ENCODE peak calls at places on chromosomes 6 and 20, in six cellular contexts. One of them, this sample, is unnamed.

GRCh38 chr20:40945754-40946451 is 82.7 kb upstream of the TOP1 start:
- DNase-seq in activated CD8-positive, alpha-beta memory T cell treated with anti-CD3 and anti-CD28 coated beads for 48 hours: no peak
- DNase-seq in ascending aorta: no peak
- DNase-seq in SW480: peak; percentile 61
- DNase-seq in putamen: peak; percentile 49
- DNase-seq in NCI-H1694 treated with DMSO at 0.1 percent for 48 hours: peak; percentile 58
- DNase-seq in this sample: peak; percentile 49

GRCh38 chr6:22926613-22927348 is 357.4 kb downstream of the HDGFL1 start:
- DNase-seq in putamen: no peak
- DNase-seq in SW480: no peak
- DNase-seq in ascending aorta: no peak
- DNase-seq in activated CD8-positive, alpha-beta memory T cell treated with anti-CD3 and anti-CD28 coated beads for 48 hours: no peak
- DNase-seq in NCI-H1694 treated with DMSO at 0.1 percent for 48 hours: no peak
- DNase-seq in this sample: no peak

GRCh38 chr6:157679605-157680580 is 143.2 kb upstream of the SNX9 start:
- DNase-seq in NCI-H1694 treated with DMSO at 0.1 percent for 48 hours: no peak
- DNase-seq in activated CD8-positive, alpha-beta memory T cell treated with anti-CD3 and anti-CD28 coated beads for 48 hours: no peak
- DNase-seq in SW480: no peak
- DNase-seq in ascending aorta: no peak
- DNase-seq in putamen: no peak
- DNase-seq in this sample: no peak

GRCh38 chr6:47221565-47221964 is 88.1 kb downstream of the TNFRSF21 start:
- DNase-seq in NCI-H1694 treated with DMSO at 0.1 percent for 48 hours: no peak
- DNase-seq in putamen: no peak
- DNase-seq in SW480: no peak
- DNase-seq in activated CD8-positive, alpha-beta memory T cell treated with anti-CD3 and anti-CD28 coated beads for 48 hours: no peak
- DNase-seq in ascending aorta: no peak
- DNase-seq in this sample: no peak

GRCh38 chr6:5435449-5435848 is 174.1 kb downstream of the FARS2 start:
- DNase-seq in putamen: peak; percentile 22
- DNase-seq in NCI-H1694 treated with DMSO at 0.1 percent for 48 hours: no peak
- DNase-seq in ascending aorta: peak; percentile 65
- DNase-seq in activated CD8-positive, alpha-beta memory T cell treated with anti-CD3 and anti-CD28 coated beads for 48 hours: no peak
- DNase-seq in SW480: no peak
- DNase-seq in this sample: no peak

GRCh38 chr6:33898771-33899170 is 95.0 kb upstream of the MLN start:
- DNase-seq in NCI-H1694 treated with DMSO at 0.1 percent for 48 hours: no peak
- DNase-seq in ascending aorta: no peak
- DNase-seq in SW480: no peak
- DNase-seq in activated CD8-positive, alpha-beta memory T cell treated with anti-CD3 and anti-CD28 coated beads for 48 hours: no peak
- DNase-seq in putamen: no peak
- DNase-seq in this sample: no peak

GRCh38 chr6:9131616-9132015 is 696.3 kb upstream of the SLC35B3 start:
- DNase-seq in SW480: no peak
- DNase-seq in NCI-H1694 treated with DMSO at 0.1 percent for 48 hours: no peak
- DNase-seq in putamen: no peak
- DNase-seq in activated CD8-positive, alpha-beta memory T cell treated with anti-CD3 and anti-CD28 coated beads for 48 hours: no peak
- DNase-seq in ascending aorta: no peak
- DNase-seq in this sample: no peak

GRCh38 chr20:59032713-59033059 is 551 bp upstream of the ATP5F1E start:
- DNase-seq in NCI-H1694 treated with DMSO at 0.1 percent for 48 hours: peak; percentile 57
- DNase-seq in ascending aorta: no peak
- DNase-seq in putamen: no peak
- DNase-seq in SW480: peak; percentile 84
- DNase-seq in activated CD8-positive, alpha-beta memory T cell treated with anti-CD3 and anti-CD28 coated beads for 48 hours: no peak
- DNase-seq in this sample: peak; percentile 56

GRCh38 chr6:27441001-27441400 is 31.9 kb downstream of the ZNF184 start:
- DNase-seq in activated CD8-positive, alpha-beta memory T cell treated with anti-CD3 and anti-CD28 coated beads for 48 hours: no peak
- DNase-seq in SW480: no peak
- DNase-seq in putamen: no peak
- DNase-seq in ascending aorta: no peak
- DNase-seq in NCI-H1694 treated with DMSO at 0.1 percent for 48 hours: no peak
- DNase-seq in this sample: no peak

This sample was measured in RWPE1.